ENCODE peak calls at places on chromosomes 4 and X, in six cellular contexts. W is heart right ventricle, N is fibroblast of lung, O is adrenal gland, R is testis, B is stomach. P is an unnamed sample. For H3K9me3, the result is how much of the 10 kb centered on the place peaks cover.

GRCh38 chrX:130171446-130172126 is at the start of gene RAB33A:
- DNase-seq in W (peak), O (no peak), R (peak), B (no peak), N (peak), P (no peak)

GRCh38 chrX:134608153-134608552 is 50.1 kb downstream of the PLAC1 start:
- DNase-seq in W (no peak), O (no peak), R (no peak), N (no peak), B (no peak), P (no peak)

GRCh38 chr4:127309360-127310095 is 323.2 kb upstream of the INTU start:
- DNase-seq in W (no peak), O (no peak), N (peak), B (no peak), R (no peak), P (no peak)

GRCh38 chrX:115023139-115023538 is 5.7 kb upstream of the IL13RA2 start:
- DNase-seq in B (no peak), R (no peak), O (peak), N (peak), W (no peak), P (peak)

GRCh38 chrX:48761674-48762471 is at the start of gene GLOD5:
- DNase-seq in O (no peak), W (no peak), R (peak), B (peak), N (no peak), P (no peak)

GRCh38 chrX:103464774-103465117 is 54.5 kb downstream of the RAB40A start:
- DNase-seq in B (peak), R (peak), N (peak), O (peak), W (peak), P (peak)

GRCh38 chr4:80074059-80074458 is 1.0 kb upstream of the ANTXR2 start:
- DNase-seq in W (no peak), R (no peak), O (no peak), N (no peak), B (no peak), P (no peak)

GRCh38 chrX:41276661-41277506 is 57.1 kb upstream of the DDX3X start:
- DNase-seq in W (no peak), B (no peak), R (no peak), N (peak), O (no peak), P (no peak)

GRCh38 chr4:137124278-137124932 is 407.9 kb downstream of the PCDH18 start:
- DNase-seq in R (no peak), B (no peak), N (peak), O (no peak), W (no peak), P (peak)

GRCh38 chrX:46758956-46759644 is at the start of gene SLC9A7:
- DNase-seq in W (peak), O (peak), B (peak), R (peak), N (peak), P (peak)

GRCh38 chrX:12237131-12237530 is 98.9 kb downstream of the FRMPD4 start:
- DNase-seq in R (no peak), N (no peak), B (no peak), W (no peak), O (no peak), P (no peak)

GRCh38 chr4:95439896-95440295 is 108.9 kb downstream of the UNC5C start:
- DNase-seq in O (no peak), W (no peak), R (no peak), N (no peak), B (no peak), P (no peak)

GRCh38 chrX:41589634-41590270 is 99.0 kb upstream of the GPR34 start:
- DNase-seq in W (no peak), R (no peak), B (no peak), O (no peak), N (peak), P (no peak)

GRCh38 chrX:45524296-45524695 is 323.6 kb upstream of the DIPK2B start:
- DNase-seq in R (no peak), N (peak), W (no peak), B (no peak), O (no peak), P (no peak)

GRCh38 chr4:148052448-148052847 is 320.6 kb downstream of the ARHGAP10 start:
- DNase-seq in W (no peak), B (no peak), R (no peak), O (no peak), N (peak), P (no peak)
- H3K4me3 ChIP-seq in W (no peak), B (no peak), R (no peak), O (no peak), N (no peak), P (no peak)

GRCh38 chr4:14496969-14497368 is 505.3 kb upstream of the CPEB2 start:
- DNase-seq in B (no peak), R (no peak), O (no peak), N (no peak), W (no peak), P (no peak)
- H3K9me3 ChIP-seq in B (under half), R (under half), O (under half), N (under half), W (under half), P (under half)

DNA sequence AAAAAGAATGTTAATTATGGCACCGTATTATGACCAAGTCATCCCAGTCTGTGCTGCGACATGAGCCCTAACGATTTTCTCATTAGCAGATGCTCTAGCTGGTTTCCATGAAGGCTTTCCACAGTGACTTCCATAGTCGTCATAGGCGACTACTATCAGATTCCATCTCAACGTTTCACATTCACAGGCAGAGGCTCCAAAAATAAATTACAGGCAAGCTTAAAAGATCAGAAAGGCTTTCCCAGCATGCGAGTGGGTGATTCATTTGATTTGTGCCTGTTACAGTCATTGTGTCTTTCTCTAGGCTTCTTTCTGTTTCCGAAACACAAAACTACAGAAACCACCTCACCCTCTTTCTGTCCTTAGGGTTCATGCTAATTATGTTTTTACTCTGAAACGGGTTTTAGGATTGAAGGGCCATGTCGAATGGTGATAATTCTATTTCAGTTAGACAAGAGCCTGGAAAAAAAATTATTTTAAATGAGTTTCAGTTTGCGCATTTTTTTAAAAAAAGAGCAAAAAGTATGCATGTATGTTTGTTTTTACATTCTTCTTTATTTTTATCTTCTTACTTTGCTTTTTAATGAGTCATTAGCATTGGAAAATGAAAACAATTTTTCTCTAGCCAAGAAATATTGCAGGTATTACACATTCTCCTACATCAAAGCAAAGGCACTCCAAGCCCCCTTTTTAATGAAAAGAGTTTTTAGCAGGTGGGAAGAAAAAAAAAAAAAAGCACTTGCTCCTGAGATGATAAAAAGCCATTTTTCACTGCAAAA is 43.4 kb downstream of the PALLD start:
- DNase-seq in W (no peak), O (no peak), N (no peak), R (no peak), B (no peak), P (peak)
- H3K4me3 ChIP-seq in W (no peak), O (no peak), N (no peak), R (no peak), B (no peak), P (peak)

DNA sequence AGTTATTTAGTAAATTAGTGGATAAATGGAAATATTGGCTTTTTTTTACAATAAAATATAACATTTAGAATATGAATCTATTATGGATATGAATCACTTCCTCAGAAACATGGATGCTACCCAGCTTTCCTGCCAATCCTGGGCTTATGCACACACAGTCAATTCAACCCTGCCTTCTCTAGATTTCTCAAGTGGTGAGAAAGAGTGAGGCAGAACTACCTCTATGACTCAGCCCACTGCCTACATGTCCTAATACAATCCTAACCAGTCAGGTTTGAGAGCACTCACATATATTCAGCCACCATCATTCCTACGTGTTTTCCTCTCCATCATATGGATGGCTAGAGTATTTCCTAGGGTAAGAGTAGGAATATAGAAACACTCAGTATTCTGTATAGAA is 91.1 kb upstream of the ANKRD50 start:
- DNase-seq in B (no peak), R (no peak), N (peak), O (no peak), W (no peak), P (peak)
- H3K9me3 ChIP-seq in B (under half), R (under half), N (under half), O (under half), W (under half), P (under half)

GRCh38 chr4:186104114-186104894 is at the start of gene FAM149A:
- DNase-seq in W (peak), R (peak), N (peak), O (peak), B (peak), P (peak)

GRCh38 chr4:186102931-186103330 is 1.6 kb upstream of the FAM149A start:
- DNase-seq in O (no peak), R (no peak), W (no peak), N (no peak), B (no peak), P (no peak)

GRCh38 chr4:186105721-186106335 is 1.3 kb downstream of the FAM149A start:
- DNase-seq in N (peak), O (no peak), B (no peak), W (no peak), R (no peak), P (peak)

GRCh38 chr4:186108391-186108790 is 3.9 kb downstream of the FAM149A start:
- DNase-seq in B (no peak), W (no peak), R (no peak), O (no peak), N (no peak), P (no peak)

DNA sequence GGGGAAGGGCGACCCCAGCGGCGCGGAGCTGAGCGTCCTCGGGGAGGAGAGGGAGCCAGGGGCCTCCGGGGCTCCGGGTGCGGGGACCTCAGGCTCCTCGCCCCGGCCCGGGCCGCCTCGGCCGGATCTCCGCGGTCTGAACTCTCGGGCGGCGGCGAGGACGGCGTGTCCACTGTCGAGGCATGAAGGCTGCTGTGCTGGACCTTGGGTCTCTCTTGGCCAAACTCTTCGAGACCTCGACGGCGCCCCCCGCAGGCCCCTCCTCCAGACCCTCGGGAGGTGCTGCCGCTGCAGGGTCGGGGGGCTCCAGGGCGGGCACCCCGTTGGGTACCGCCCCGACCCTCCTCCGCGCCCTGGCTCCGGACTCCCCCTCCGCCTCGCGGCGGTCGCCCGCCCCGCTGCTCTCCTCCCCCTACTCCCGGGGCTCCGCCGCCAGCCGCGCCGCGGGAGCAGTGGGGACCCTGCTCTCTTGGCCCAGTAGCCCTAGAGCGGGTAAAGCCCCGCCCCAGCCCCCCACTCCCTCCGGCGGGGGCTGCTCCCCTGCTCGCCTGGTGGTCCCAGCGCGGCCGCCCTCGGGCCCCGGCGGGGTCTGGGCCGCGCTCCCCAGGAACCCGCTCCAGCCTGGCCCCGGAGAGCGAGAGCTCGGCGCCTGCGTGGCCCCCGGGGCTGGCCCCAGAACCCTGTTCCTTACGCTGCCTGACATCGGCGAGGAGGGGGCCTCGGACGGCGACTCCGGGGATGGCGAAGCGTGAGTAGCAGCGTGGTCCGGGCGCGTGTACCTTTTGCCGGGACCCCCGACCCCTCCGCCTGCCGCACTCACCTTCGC is 604 bp downstream of the FAM149A start:
- DNase-seq in W (peak), O (no peak), B (peak), N (no peak), R (peak), P (peak)
- H3K4me3 ChIP-seq in W (peak), O (peak), B (peak), N (peak), R (peak), P (peak)

GRCh38 chrX:153521034-153521433 is 3.6 kb downstream of the ATP2B3 start:
- DNase-seq in R (peak), N (peak), W (no peak), B (peak), O (peak), P (peak)
- H3K9me3 ChIP-seq in R (under half), N (under half), W (under half), B (under half), O (under half), P (under half)

GRCh38 chrX:139640259-139640658 is 67.7 kb downstream of the MCF2 start:
- DNase-seq in W (no peak), O (no peak), B (no peak), R (no peak), N (no peak), P (no peak)
- H3K4me3 ChIP-seq in W (no peak), O (no peak), B (no peak), R (no peak), N (no peak), P (no peak)

DNA sequence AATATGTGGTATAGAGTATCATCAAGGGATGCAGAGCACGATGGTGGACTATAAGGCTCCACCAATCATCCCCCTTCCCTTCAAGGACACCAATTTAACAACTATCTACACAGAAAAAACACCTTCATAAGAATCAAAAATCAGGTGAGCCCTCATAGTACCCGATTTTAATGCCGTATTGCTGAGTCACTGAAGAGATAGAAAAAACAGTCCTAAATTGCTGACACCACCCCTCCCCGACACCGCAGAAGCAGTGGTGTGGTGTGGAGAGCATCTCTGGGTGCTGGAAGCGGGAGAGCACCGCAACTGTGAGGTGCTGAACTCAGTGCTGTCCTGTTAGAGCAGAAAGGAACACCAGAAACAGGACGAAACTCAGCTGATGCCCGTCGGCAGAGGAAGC is 49.3 kb downstream of the ABCB7 start:
- DNase-seq in W (no peak), B (no peak), R (no peak), O (no peak), N (no peak), P (no peak)
- H3K9me3 ChIP-seq in W (under half), B (under half), R (under half), O (under half), N (under half), P (under half)

GRCh38 chr4:1862961-1863296 is 7.0 kb upstream of the LETM1 start:
- DNase-seq in R (no peak), B (no peak), W (no peak), O (no peak), N (no peak), P (no peak)
- H3K4me3 ChIP-seq in R (no peak), B (no peak), W (no peak), O (no peak), N (no peak), P (no peak)

P was measured in MG63.